ENCODE peak calls at places on chromosome 17, in four cellular contexts. Y, C, O and G are unnamed samples.

GRCh38 chr17:5897320-5897911 is 172.8 kb upstream of the WSCD1 start:
- DNase-seq in C (no peak), O (no peak), Y (no peak), G (no peak)

GRCh38 chr17:80939151-80940145 is 52.2 kb upstream of the CHMP6 start:
- DNase-seq in Y (no peak), C (no peak), O (no peak), G (no peak)

GRCh38 chr17:50559674-50560184 is 786 bp upstream of the CACNA1G start:
- DNase-seq in O (no peak), Y (peak; percentile 5), C (peak; percentile 64), G (no peak)

GRCh38 chr17:73404246-73404645 is 92.4 kb upstream of the CDC42EP4 start:
- DNase-seq in Y (no peak), O (no peak), C (no peak), G (no peak)

GRCh38 chr17:69945698-69946185 is 129.3 kb upstream of the KCNJ16 start:
- DNase-seq in C (no peak), O (no peak), Y (peak; percentile 17), G (no peak)

GRCh38 chr17:6402258-6402657 is 32.7 kb downstream of the AIPL1 start:
- DNase-seq in C (no peak), Y (no peak), O (no peak), G (no peak)

GRCh38 chr17:16491131-16491702 is 776 bp downstream of the LRRC75A start:
- DNase-seq in Y (no peak), O (no peak), C (no peak), G (no peak)

GRCh38 chr17:10313037-10313672 is 59.7 kb downstream of the MYH13 start:
- DNase-seq in C (no peak), Y (no peak), O (peak; percentile 51), G (no peak)

GRCh38 chr17:13704333-13704732 is 102.6 kb upstream of the HS3ST3A1 start:
- DNase-seq in C (no peak), Y (peak; percentile 75), O (no peak), G (no peak)

GRCh38 chr17:63029520-63029919 is 63.5 kb downstream of the TANC2 start:
- DNase-seq in C (no peak), O (no peak), Y (peak; percentile 72), G (no peak)

GRCh38 chr17:78019367-78019975 is 61.0 kb downstream of the TNRC6C start:
- DNase-seq in Y (peak; percentile 62), C (peak; percentile 33), O (no peak), G (no peak)

GRCh38 chr17:72305964-72306551 is 185.2 kb downstream of the SOX9 start:
- DNase-seq in C (no peak), O (no peak), Y (no peak), G (peak; percentile 35)

GRCh38 chr17:36001862-36002603 is 680 bp upstream of the CCL15 start:
- DNase-seq in O (no peak), C (no peak), Y (no peak), G (no peak)

GRCh38 chr17:2691965-2692780 is 19.4 kb downstream of the CLUH start:
- DNase-seq in Y (no peak), C (no peak), O (peak; percentile 82), G (no peak)

DNA sequence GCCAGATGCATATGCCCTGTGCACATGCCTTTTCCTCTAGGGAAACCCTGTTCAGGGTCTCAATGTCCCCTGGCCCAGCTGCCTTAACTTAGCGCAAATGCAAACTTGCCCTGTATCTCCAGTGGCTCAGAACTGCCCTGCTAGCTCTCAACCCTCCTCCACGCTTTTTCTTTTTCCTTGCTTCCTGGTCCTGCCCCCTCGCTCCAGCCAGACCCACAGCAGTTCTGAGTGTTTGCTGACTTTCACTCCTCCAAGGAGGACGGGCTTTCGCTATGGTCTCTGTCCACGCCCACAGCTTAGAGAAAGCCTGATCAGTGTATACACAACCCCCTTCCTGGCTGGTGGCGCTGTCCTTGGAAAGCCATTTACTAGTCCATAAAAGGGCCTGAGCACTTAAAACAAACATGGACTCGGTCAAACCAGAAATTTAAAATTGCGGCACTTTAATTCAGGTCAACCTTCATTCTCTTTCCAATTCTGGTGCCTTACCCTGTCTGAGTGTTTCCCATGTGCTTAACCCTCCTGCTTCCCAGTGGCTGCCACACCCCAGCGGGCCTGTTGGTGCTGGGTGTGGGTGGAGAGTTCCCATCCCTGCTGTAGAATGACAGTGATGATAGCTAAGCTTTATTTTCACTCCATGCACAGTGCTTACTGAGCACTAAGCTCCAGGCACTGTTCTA is 15.6 kb upstream of the TMEM98 start:
- DNase-seq in Y (peak; percentile 76), C (no peak), O (no peak), G (no peak)
- TF ChIP-seq POLR2A in Y (no peak), C (no peak), O (no peak), G (no peak)

DNA sequence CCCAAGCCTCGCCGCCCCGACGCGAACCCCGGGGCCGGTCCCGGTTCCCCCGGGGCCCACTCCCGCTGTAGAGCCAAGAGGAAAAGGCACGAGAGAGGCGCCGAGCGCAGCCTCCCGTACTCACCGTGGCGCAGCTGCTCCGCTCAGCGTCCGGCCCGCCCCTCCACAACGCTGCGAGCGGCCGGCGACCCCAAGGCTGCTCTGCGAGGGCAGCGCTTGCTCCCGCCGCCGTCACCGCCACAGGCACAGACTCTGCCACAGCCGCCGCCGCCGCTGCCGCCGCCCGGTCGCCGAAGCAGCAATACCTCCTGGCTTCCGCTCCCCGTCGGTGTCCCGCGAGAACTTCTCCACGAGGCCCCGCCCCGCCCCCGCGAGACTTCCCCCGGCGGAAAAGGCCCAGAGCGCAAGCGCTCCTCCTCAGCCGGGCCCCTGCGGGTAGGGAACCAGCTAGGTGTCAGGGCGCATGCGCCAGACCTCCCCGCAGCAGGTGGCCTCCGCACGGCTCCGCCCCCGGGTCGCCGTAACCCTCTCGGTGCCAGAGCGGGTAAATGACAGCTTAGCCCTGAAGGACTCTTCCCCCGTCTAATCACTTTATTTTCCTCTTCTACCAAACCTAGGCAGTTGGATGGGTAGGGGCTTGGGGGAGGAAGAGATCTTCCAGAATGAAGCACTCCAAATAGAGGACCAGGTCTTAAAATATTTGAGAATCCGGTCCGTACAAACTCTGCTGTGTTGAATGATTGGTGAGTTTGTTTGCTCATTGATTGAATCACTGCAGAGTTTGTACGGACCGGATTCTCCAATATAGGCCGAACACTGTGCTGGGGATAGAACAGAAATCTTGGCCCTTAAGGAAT is at the start of gene GRB2:
- DNase-seq in Y (peak; percentile 92), C (peak; percentile 94), O (peak; percentile 100), G (peak; percentile 97)
- TF ChIP-seq CTCF in Y (no peak), C (no peak), O (no peak), G (no peak)

GRCh38 chr17:40070895-40071719 is 8.3 kb downstream of the THRA start:
- DNase-seq in C (no peak), O (peak; percentile 87), Y (no peak), G (peak; percentile 92)
- TF ChIP-seq POLR2A in C (no peak), O (no peak), Y (no peak), G (peak; percentile 83)

GRCh38 chr17:61398721-61399130 is 917 bp upstream of the TBX2 start:
- DNase-seq in O (no peak), Y (peak; percentile 28), C (no peak), G (no peak)

GRCh38 chr17:61395409-61395982 is 4.1 kb upstream of the TBX2 start:
- DNase-seq in C (no peak), Y (no peak), O (peak; percentile 81), G (no peak)

GRCh38 chr17:61396586-61397085 is 3.0 kb upstream of the TBX2 start:
- DNase-seq in O (peak; percentile 87), Y (peak; percentile 35), C (no peak), G (no peak)

GRCh38 chr17:61395983-61396585 is 3.6 kb upstream of the TBX2 start:
- DNase-seq in O (peak; percentile 85), Y (peak; percentile 52), C (no peak), G (no peak)

GRCh38 chr17:61397086-61397842 is 2.4 kb upstream of the TBX2 start:
- DNase-seq in O (peak; percentile 88), Y (peak; percentile 72), C (no peak), G (no peak)
- TF ChIP-seq CTCF in O (no peak), Y (peak; percentile 36), C (no peak), G (no peak)